ENCODE peak calls at places on chromosomes 2 and 18, in eight cellular contexts. R, L, F, D, E, K, T and B are unnamed samples.
A peak's percentile ranks its signal among the peaks of the same experiment; 100 is the strongest.

GRCh38 chr18:21257383-21257782 is 15.4 kb downstream of the GREB1L start:
- DNase-seq in R (no peak), D (no peak), F (no peak), L (no peak), K (no peak), E (no peak), T (peak; percentile 26), B (no peak)

GRCh38 chr2:221911316-221911715 is 339.2 kb upstream of the EPHA4 start:
- DNase-seq in T (peak; percentile 18), K (no peak), D (no peak), F (no peak), E (no peak), L (no peak), R (no peak), B (no peak)

GRCh38 chr2:21118302-21118920 is 5.4 kb upstream of the TDRD15 start:
- DNase-seq in L (peak; percentile 13), T (peak; percentile 19), F (no peak), K (no peak), E (no peak), D (no peak), R (peak; percentile 70), B (no peak)

GRCh38 chr2:48414196-48414595 is 115.8 kb upstream of the STON1 start:
- DNase-seq in F (no peak), R (no peak), K (no peak), T (no peak), D (no peak), L (no peak), E (no peak), B (no peak)

GRCh38 chr2:72000110-72000509 is 147.6 kb downstream of the CYP26B1 start:
- DNase-seq in T (no peak), E (no peak), F (no peak), L (no peak), R (peak; percentile 38), K (no peak), D (no peak), B (no peak)

GRCh38 chr2:158928965-158929364 is 39.5 kb upstream of the TANC1 start:
- DNase-seq in R (peak; percentile 54), L (no peak), E (no peak), D (no peak), K (no peak), T (no peak), F (no peak), B (no peak)

GRCh38 chr2:60873381-60873780 is 8.0 kb upstream of the REL start:
- DNase-seq in R (no peak), L (no peak), D (no peak), T (no peak), F (no peak), E (no peak), K (no peak), B (no peak)

GRCh38 chr2:152537252-152537651 is 180.0 kb downstream of the PRPF40A start:
- DNase-seq in R (no peak), E (no peak), L (no peak), T (peak; percentile 35), D (no peak), F (no peak), K (no peak), B (no peak)

GRCh38 chr2:15832849-15833680 is 107.3 kb upstream of the MYCN start:
- DNase-seq in E (no peak), D (no peak), K (no peak), F (no peak), T (no peak), L (no peak), R (no peak), B (no peak)

GRCh38 chr2:7694066-7695000 is 777.1 kb downstream of the RNF144A start:
- DNase-seq in T (no peak), E (no peak), L (no peak), D (no peak), K (no peak), F (no peak), R (no peak), B (no peak)

GRCh38 chr2:196808281-196808680 is 874 bp downstream of the C2orf66 start:
- DNase-seq in K (no peak), F (no peak), T (peak; percentile 31), E (no peak), L (no peak), R (no peak), D (no peak), B (no peak)

GRCh38 chr2:5287558-5288334 is 404.4 kb upstream of the SOX11 start:
- DNase-seq in K (no peak), T (no peak), E (no peak), R (no peak), F (no peak), L (no peak), D (no peak), B (no peak)

GRCh38 chr2:138364554-138365162 is 136.9 kb upstream of the SPOPL start:
- DNase-seq in R (no peak), F (no peak), T (peak; percentile 62), L (no peak), K (no peak), E (peak; percentile 9), D (no peak), B (peak; percentile 67)

GRCh38 chr18:46712406-46712805 is 44.4 kb downstream of the ST8SIA5 start:
- DNase-seq in R (no peak), L (no peak), D (peak; percentile 61), T (peak; percentile 5), E (peak; percentile 88), K (no peak), F (no peak), B (peak; percentile 89)

GRCh38 chr2:45178359-45178758 is 169.1 kb upstream of the SIX2 start:
- DNase-seq in E (no peak), R (no peak), F (no peak), T (no peak), K (no peak), D (no peak), L (no peak), B (no peak)

GRCh38 chr2:11642972-11643371 is 27.0 kb downstream of the NTSR2 start:
- DNase-seq in R (no peak), L (no peak), F (no peak), D (no peak), K (no peak), T (no peak), E (no peak), B (no peak)

GRCh38 chr2:134002391-134002790 is 251.5 kb upstream of the MGAT5 start:
- DNase-seq in F (no peak), D (no peak), L (no peak), E (no peak), K (no peak), R (no peak), T (no peak), B (no peak)

GRCh38 chr2:164538250-164538866 is 82.9 kb downstream of the GRB14 start:
- DNase-seq in L (peak; percentile 63), K (no peak), T (peak; percentile 59), F (no peak), D (no peak), R (no peak), E (peak; percentile 21), B (peak; percentile 5)

GRCh38 chr2:102809291-102810189 is 47.7 kb downstream of the TMEM182 start:
- DNase-seq in F (no peak), D (no peak), K (no peak), T (no peak), R (no peak), L (peak; percentile 17), E (no peak), B (no peak)

GRCh38 chr2:14634885-14635871 is 2.7 kb downstream of the LRATD1 start:
- DNase-seq in D (peak; percentile 82), R (peak; percentile 84), K (no peak), L (peak; percentile 75), T (peak; percentile 52), F (peak; percentile 17), E (peak; percentile 42), B (no peak)

GRCh38 chr2:66173635-66174034 is 261.3 kb upstream of the MEIS1 start:
- DNase-seq in R (no peak), T (no peak), K (no peak), D (no peak), F (no peak), L (no peak), E (no peak), B (no peak)

GRCh38 chr2:241010531-241011295 is 12.3 kb downstream of the SNED1 start:
- DNase-seq in E (no peak), D (no peak), R (no peak), T (no peak), L (no peak), F (no peak), K (no peak), B (no peak)

GRCh38 chr18:58438161-58438983 is 190.5 kb downstream of the ALPK2 start:
- DNase-seq in K (no peak), F (no peak), L (no peak), E (no peak), T (peak; percentile 29), D (no peak), R (no peak), B (no peak)

GRCh38 chr2:219352448-219353023 is 20.0 kb upstream of the RESP18 start:
- DNase-seq in K (no peak), R (peak; percentile 82), T (peak; percentile 69), D (peak; percentile 25), F (no peak), L (peak; percentile 78), E (peak; percentile 36), B (no peak)
- TF ChIP-seq CTCF in K (peak; percentile 62), R (peak; percentile 61), T (peak; percentile 69), D (peak; percentile 55), F (peak; percentile 37), L (peak; percentile 77), E (peak; percentile 67), B (peak; percentile 71)

GRCh38 chr2:27551514-27551913 is 31.3 kb upstream of the ZNF512 start:
- DNase-seq in D (no peak), K (no peak), T (no peak), R (no peak), L (no peak), F (no peak), E (no peak), B (no peak)
- H3K4me3 ChIP-seq in D (no peak overlapping the region), K (no peak overlapping the region), T (no peak overlapping the region), R (no peak overlapping the region), L (no peak overlapping the region), F (no peak overlapping the region), E (no peak overlapping the region), B (no peak overlapping the region)

DNA sequence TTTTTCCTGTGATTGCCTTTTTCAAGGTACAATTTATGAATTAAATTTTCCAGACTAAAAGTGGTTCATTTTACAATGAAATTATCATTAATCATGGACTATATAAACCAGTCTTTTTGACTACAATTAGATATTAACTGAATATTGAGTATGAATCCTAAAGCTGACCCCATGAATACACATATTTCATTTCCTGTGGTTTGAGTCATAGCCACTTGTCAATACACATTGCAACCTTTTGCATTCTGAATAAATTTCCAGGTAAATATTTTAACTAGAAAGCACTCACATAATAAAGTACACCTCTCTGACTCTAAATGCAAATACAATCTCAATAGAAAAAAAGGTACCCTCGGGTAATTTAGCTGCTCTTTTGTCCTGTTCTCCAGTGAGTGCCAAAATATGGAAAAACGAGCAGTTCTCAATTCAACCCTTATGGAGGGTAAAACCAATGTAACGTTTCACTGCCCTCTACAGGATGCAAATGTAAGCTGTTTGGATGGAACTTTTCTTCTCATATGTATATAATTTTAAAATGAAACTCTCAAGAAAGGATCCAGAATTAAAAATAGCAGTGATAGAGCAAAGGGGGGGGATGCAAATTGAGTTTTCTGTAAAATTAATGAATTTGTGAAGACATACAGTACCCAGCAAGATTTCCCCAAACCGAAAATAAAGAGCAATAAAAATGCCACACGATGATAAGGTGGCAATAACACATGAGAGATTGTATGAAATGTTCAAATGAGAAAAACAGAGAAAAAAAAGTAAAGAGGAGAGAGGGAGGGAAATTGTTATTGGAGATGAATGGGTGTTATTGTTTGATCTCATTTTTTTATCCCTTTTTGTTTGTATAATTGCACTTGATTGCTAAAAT is 1795.7 kb upstream of the PIK3C3 start:
- DNase-seq in R (no peak), D (no peak), L (peak; percentile 44), F (no peak), T (peak; percentile 78), E (peak; percentile 24), K (no peak), B (no peak)
- TF ChIP-seq CTCF in R (peak; percentile 14), D (peak; percentile 7), L (peak; percentile 70), F (no peak), T (peak; percentile 84), E (peak; percentile 63), K (peak; percentile 38), B (peak; percentile 12)

GRCh38 chr2:43086451-43087221 is 139.8 kb downstream of the ZFP36L2 start:
- DNase-seq in L (no peak), F (peak; percentile 74), T (peak; percentile 99), K (peak; percentile 98), D (peak; percentile 84), E (peak; percentile 98), R (peak; percentile 66), B (peak; percentile 98)
- H3K4me3 ChIP-seq in L (no peak overlapping the region), F (peak overlapping the region; percentile 15), T (no peak overlapping the region), K (no peak overlapping the region), D (no peak overlapping the region), E (no peak overlapping the region), R (no peak overlapping the region), B (peak overlapping the region; percentile 3)